ENCODE peak calls at places on chromosomes 1 and 21, in six cellular contexts. W, S, I, T, M and V are unnamed samples.

GRCh38 chr1:210252621-210253041 is 20.0 kb downstream of the SERTAD4 start:
- DNase-seq in M (no peak), S (no peak), I (no peak), T (no peak), W (peak; percentile 61), V (no peak)

GRCh38 chr1:53878492-53879105 is 11.0 kb downstream of the YIPF1 start:
- DNase-seq in M (no peak), I (no peak), S (peak; percentile 57), T (peak; percentile 77), W (peak; percentile 60), V (no peak)

GRCh38 chr21:14012409-14012808 is 198.3 kb downstream of the LIPI start:
- DNase-seq in I (no peak), T (no peak), M (no peak), S (no peak), W (no peak), V (no peak)

GRCh38 chr1:27971674-27972073 is 11.9 kb downstream of the XKR8 start:
- DNase-seq in S (no peak), I (no peak), M (no peak), W (peak; percentile 28), T (peak; percentile 59), V (no peak)

GRCh38 chr1:30888391-30888790 is 20.2 kb downstream of the SDC3 start:
- DNase-seq in W (peak; percentile 86), T (peak; percentile 95), S (no peak), M (no peak), I (no peak), V (no peak)

GRCh38 chr1:39408641-39409054 is 82.8 kb upstream of the BMP8A start:
- DNase-seq in M (no peak), S (peak; percentile 95), W (peak; percentile 97), I (peak; percentile 61), T (peak; percentile 94), V (peak; percentile 95)

GRCh38 chr1:66685670-66686069 is 66.6 kb upstream of the DYNLT5 start:
- DNase-seq in S (no peak), I (no peak), T (peak; percentile 9), W (no peak), M (no peak), V (no peak)

GRCh38 chr1:15123925-15124324 is 29.6 kb upstream of the TMEM51 start:
- DNase-seq in S (no peak), I (no peak), M (no peak), W (no peak), T (no peak), V (no peak)

GRCh38 chr1:1442069-1442770 is 6.7 kb downstream of the VWA1 start:
- DNase-seq in M (no peak), W (no peak), I (no peak), S (no peak), T (no peak), V (no peak)

GRCh38 chr1:33443705-33444180 is 12.8 kb upstream of the PHC2 start:
- DNase-seq in S (no peak), T (no peak), I (no peak), M (no peak), W (peak; percentile 20), V (no peak)

GRCh38 chr1:7218210-7218832 is 433.1 kb downstream of the CAMTA1 start:
- DNase-seq in I (no peak), T (peak; percentile 44), S (peak; percentile 55), M (no peak), W (peak; percentile 60), V (no peak)

GRCh38 chr1:119827010-119827409 is 15.8 kb upstream of the REG4 start:
- DNase-seq in I (no peak), M (no peak), T (no peak), W (no peak), S (peak; percentile 14), V (no peak)

DNA sequence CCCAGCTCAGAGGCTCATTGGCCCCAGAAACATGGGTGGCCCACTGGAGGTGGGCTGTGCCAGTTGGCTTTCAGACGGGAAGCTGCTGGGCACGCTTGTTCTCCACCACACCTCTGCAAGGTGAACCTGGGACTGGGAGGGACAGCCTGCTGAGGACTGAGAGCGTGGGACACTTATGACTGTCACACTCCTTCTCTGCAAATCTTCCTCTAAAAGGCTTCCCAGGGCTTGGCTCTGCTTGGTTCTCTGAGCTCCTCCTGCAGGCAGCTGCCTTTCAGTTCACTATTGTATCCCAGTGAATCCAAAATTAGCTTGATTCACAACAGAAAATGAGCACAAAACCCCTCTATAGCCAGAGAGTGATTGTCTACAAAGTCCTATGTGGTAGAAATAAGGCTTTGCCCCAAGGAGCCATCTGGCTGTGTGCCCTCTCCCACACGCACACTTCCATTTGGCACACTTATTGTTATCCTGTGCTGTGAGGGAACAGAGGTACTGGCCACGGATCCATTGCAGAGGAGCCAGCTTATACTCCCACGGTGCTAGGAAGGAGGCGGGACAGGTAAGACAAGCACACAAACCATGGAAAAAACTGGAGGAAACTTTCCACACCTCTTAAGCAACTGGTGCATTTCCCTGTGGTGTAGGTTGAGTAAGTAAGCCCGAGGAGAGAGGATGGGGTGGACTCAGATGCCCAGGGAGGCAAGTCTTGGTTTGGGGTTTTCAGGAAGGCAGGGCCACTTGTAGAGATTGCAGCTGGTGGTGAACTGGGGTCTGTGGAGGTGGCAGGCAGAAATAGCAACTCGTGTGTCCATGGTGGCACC is 18.9 kb upstream of the BTG2 start:
- DNase-seq in W (peak; percentile 36), S (no peak), M (no peak), I (no peak), T (no peak), V (no peak)
- TF ChIP-seq CTCF in W (peak; percentile 8), S (no peak), M (no peak), I (no peak), T (no peak), V (no peak)

DNA sequence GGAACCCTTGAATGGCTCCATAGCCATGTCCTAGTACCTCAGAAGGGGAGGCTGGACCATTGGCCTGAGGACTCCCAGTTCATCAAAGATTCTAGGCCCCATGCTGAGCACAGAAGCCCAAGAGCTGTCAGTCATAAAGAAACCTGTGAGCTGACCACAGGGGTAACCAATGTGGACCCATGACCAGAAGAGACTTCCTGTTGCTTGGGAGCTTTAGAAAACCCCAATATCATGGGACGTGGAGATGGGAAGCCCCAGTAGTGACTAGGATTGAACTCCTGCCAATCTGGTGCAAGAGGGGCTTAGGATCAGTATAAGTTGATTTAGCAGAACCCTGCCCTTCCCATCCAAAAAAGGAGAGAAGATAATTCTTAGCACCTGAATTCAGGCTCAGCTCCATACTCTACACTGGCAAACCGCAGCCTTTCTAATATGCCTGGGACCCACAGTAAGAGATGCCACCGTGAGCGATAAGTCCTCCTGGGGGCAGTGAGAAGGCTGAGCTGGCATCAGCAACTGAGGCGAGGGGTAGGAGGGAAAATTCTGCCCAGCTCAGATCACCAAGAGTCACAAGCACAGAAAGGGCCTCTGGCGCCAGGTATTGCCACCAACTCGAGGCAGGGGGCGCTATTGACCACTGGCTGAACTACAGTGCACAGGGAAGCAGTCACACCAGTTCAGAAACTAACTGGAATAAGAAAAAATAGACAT is 108.9 kb downstream of the CAPN8 start:
- DNase-seq in I (no peak), M (no peak), T (peak; percentile 10), S (peak; percentile 36), W (peak; percentile 74), V (peak; percentile 55)
- TF ChIP-seq CTCF in I (no peak), M (peak; percentile 82), T (peak; percentile 45), S (no peak), W (peak; percentile 56), V (peak; percentile 73)

DNA sequence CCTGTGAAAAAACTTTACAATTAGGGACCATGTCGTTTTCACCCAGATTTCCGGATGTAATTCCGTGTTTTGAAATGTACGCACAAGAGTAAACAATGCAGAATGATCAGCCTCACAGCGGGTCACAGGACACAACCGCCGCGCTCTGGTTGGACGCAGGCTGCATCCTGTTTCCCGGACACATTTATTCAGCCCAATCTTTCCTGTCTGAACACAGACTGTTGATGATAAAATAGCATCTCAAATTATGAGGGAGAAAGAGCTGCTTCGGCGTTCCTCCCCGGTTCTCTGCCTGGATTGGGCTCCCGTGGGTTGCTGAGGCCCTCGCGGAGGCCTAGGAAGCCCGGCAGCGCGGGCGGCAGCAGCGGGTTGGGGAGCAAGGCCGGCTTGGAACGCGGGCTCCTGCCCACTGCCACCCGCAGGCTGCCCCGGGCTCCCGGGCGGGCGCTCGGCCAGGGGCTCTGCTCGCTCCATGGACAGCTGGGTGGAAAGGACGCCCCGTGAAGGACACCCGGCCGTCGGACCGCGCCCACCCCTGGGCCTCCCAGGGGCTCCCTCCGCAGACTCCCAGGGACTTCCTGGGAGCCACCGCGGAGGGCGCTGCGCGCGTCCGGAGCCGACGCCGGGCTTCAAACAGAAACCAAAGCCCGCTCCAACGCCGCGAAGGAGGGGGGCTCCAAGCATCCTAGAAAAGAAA is 122.4 kb downstream of the ESRRG start:
- DNase-seq in I (no peak), W (peak; percentile 74), T (peak; percentile 64), S (peak; percentile 61), M (peak; percentile 25), V (peak; percentile 62)
- TF ChIP-seq CTCF in I (no peak), W (peak; percentile 65), T (peak; percentile 59), S (peak; percentile 62), M (peak; percentile 58), V (peak; percentile 72)

DNA sequence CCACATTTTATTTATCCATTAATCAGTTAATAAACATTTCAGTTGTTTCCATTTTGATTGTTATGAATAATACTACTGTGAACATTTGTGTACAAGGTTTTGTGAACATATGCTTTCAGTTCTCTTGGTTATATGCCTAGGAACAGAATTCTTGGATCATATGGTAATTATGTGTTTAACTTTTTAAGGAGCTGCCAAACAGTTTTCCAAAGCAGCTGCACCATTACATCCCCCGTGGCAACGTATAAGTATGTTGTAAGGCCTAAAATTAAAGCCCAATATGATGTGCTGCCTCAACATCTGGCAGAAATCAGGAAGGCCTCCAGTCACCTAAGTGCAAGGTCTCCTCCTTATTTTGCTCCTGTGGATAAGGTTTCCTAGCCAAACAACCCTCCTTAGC is 235.6 kb upstream of the CACYBP start:
- DNase-seq in I (no peak), W (no peak), T (no peak), S (no peak), M (no peak), V (no peak)
- TF ChIP-seq CTCF in I (no peak), W (no peak), T (no peak), S (no peak), M (no peak), V (no peak)